ENCODE peak calls at places on chromosomes 1 and 21, in eight cellular contexts. S, M, D, R, N, I, G and A are unnamed samples.

GRCh38 chr1:14267991-14268390 is 330.5 kb upstream of the KAZN start:
- DNase-seq in D (peak), I (no peak), M (no peak), G (no peak), R (no peak), S (no peak), N (no peak), A (no peak)

GRCh38 chr1:42680921-42681683 is 1.1 kb upstream of the YBX1 start:
- DNase-seq in D (no peak), M (no peak), G (no peak), N (no peak), I (no peak), S (no peak), R (no peak), A (peak)

GRCh38 chr1:43372172-43372571 is 4.4 kb upstream of the ELOVL1 start:
- DNase-seq in R (no peak), N (no peak), D (no peak), I (no peak), M (no peak), G (no peak), S (no peak), A (no peak)

GRCh38 chr1:154115180-154115579 is 39.7 kb downstream of the NUP210L start:
- DNase-seq in D (no peak), I (no peak), S (no peak), G (no peak), M (no peak), N (no peak), R (no peak), A (no peak)

GRCh38 chr1:210394281-210394798 is 65.6 kb downstream of the HHAT start:
- DNase-seq in S (no peak), M (no peak), R (no peak), I (no peak), G (no peak), N (no peak), D (no peak), A (no peak)

GRCh38 chr1:22471078-22471477 is 19.4 kb downstream of the ZBTB40 start:
- DNase-seq in R (no peak), D (no peak), I (no peak), N (peak), G (no peak), M (no peak), S (no peak), A (peak)

GRCh38 chr1:20785907-20786309 is 1.2 kb downstream of the HP1BP3 start:
- DNase-seq in N (no peak), S (no peak), D (peak), R (no peak), G (no peak), M (no peak), I (no peak), A (peak)

GRCh38 chr1:200253774-200254495 is 155.9 kb downstream of the ZNF281 start:
- DNase-seq in M (peak), D (no peak), N (no peak), R (no peak), S (no peak), G (no peak), I (no peak), A (no peak)

GRCh38 chr1:52139817-52140540 is 1.9 kb upstream of the ZFYVE9 start:
- DNase-seq in G (peak), N (no peak), S (no peak), R (no peak), M (peak), I (no peak), D (peak), A (no peak)

GRCh38 chr1:218350022-218350525 is 4.9 kb downstream of the TGFB2 start:
- DNase-seq in I (no peak), N (no peak), S (no peak), G (no peak), R (no peak), M (no peak), D (no peak), A (no peak)

GRCh38 chr1:28421744-28422143 is 52.2 kb downstream of the PHACTR4 start:
- DNase-seq in N (no peak), M (no peak), I (no peak), G (no peak), R (no peak), D (peak), S (no peak), A (no peak)

GRCh38 chr1:31781138-31782065 is 17.3 kb upstream of the ADGRB2 start:
- DNase-seq in M (no peak), R (no peak), I (no peak), D (no peak), N (no peak), G (no peak), S (no peak), A (no peak)

GRCh38 chr1:207401578-207401977 is 52.5 kb upstream of the CR2 start:
- DNase-seq in S (no peak), R (no peak), G (no peak), N (no peak), M (no peak), D (no peak), I (no peak), A (no peak)

GRCh38 chr1:114510235-114511047 is 562 bp downstream of the TRIM33 start:
- DNase-seq in N (peak), R (peak), S (peak), M (no peak), D (peak), I (peak), G (peak), A (peak)

GRCh38 chr1:210828996-210829596 is 304.9 kb downstream of the KCNH1 start:
- DNase-seq in S (no peak), R (no peak), G (no peak), N (no peak), I (no peak), D (no peak), M (no peak), A (no peak)

GRCh38 chr1:89259283-89259971 is 13.2 kb downstream of the GBP5 start:
- DNase-seq in R (no peak), D (no peak), I (no peak), S (no peak), G (no peak), N (no peak), M (no peak), A (no peak)

GRCh38 chr1:13583592-13583963 is at the start of gene PDPN:
- DNase-seq in N (peak), S (peak), R (no peak), M (no peak), G (no peak), D (peak), I (peak), A (peak)

GRCh38 chr1:115537415-115537814 is 104.4 kb upstream of the VANGL1 start:
- DNase-seq in R (no peak), I (no peak), D (no peak), G (no peak), M (no peak), S (no peak), N (no peak), A (no peak)

GRCh38 chr1:210541680-210542358 is 213.1 kb downstream of the HHAT start:
- DNase-seq in I (no peak), S (no peak), M (no peak), R (no peak), N (no peak), G (no peak), D (no peak), A (no peak)

GRCh38 chr1:155466996-155467395 is 95.6 kb downstream of the ASH1L start:
- DNase-seq in I (no peak), S (no peak), M (no peak), D (peak), G (no peak), R (no peak), N (no peak), A (no peak)

GRCh38 chr1:39799770-39800470 is 11.3 kb upstream of the BMP8B start:
- DNase-seq in R (peak), G (peak), N (no peak), I (no peak), M (peak), S (peak), D (peak), A (peak)

GRCh38 chr21:15010645-15011044 is 54.2 kb downstream of the NRIP1 start:
- DNase-seq in R (no peak), N (no peak), M (no peak), I (no peak), G (no peak), D (no peak), S (no peak), A (no peak)

GRCh38 chr1:199808110-199808870 is 219.2 kb upstream of the NR5A2 start:
- DNase-seq in G (no peak), I (no peak), N (no peak), R (no peak), M (no peak), S (no peak), D (peak), A (no peak)

GRCh38 chr1:90718411-90719320 is 1.6 kb upstream of the BARHL2 start:
- DNase-seq in R (no peak), D (no peak), G (no peak), M (no peak), I (no peak), S (peak), N (no peak), A (no peak)

GRCh38 chr1:231313661-231314060 is 24.0 kb downstream of the EXOC8 start:
- DNase-seq in N (no peak), S (no peak), I (no peak), D (no peak), R (no peak), G (no peak), M (no peak), A (no peak)

GRCh38 chr1:161427733-161428516 is 60.2 kb upstream of the CFAP126 start:
- DNase-seq in D (peak), M (peak), N (no peak), I (no peak), S (peak), R (no peak), G (peak), A (no peak)